ENCODE peak calls at places on chromosomes 2 and 18, in eight cellular contexts. One of them, this sample, is unnamed.

GRCh38 chr18:79988925-79989361 is 580 bp upstream of the TXNL4A start:
- DNase-seq in fibroblast of mammary gland: peak; percentile 55
- DNase-seq in breast epithelium: peak; percentile 57
- DNase-seq in RWPE1: no peak
- DNase-seq in cardiac fibroblast: peak; percentile 49
- DNase-seq in K562: no peak
- DNase-seq in thoracic aorta: no peak
- DNase-seq in CD8-positive, alpha-beta T cell: no peak
- DNase-seq in this sample: no peak

GRCh38 chr2:58665156-58665553 is 424.0 kb upstream of the FANCL start:
- DNase-seq in fibroblast of mammary gland: no peak
- DNase-seq in breast epithelium: no peak
- DNase-seq in RWPE1: no peak
- DNase-seq in cardiac fibroblast: no peak
- DNase-seq in K562: no peak
- DNase-seq in thoracic aorta: no peak
- DNase-seq in CD8-positive, alpha-beta T cell: no peak
- DNase-seq in this sample: no peak

GRCh38 chr2:37655442-37655841 is 16.0 kb downstream of the CDC42EP3 start:
- DNase-seq in fibroblast of mammary gland: no peak
- DNase-seq in breast epithelium: no peak
- DNase-seq in RWPE1: no peak
- DNase-seq in cardiac fibroblast: no peak
- DNase-seq in K562: no peak
- DNase-seq in thoracic aorta: no peak
- DNase-seq in CD8-positive, alpha-beta T cell: no peak
- DNase-seq in this sample: no peak

GRCh38 chr2:236606023-236606422 is 36.4 kb downstream of the ACKR3 start:
- DNase-seq in fibroblast of mammary gland: no peak
- DNase-seq in breast epithelium: no peak
- DNase-seq in RWPE1: no peak
- DNase-seq in cardiac fibroblast: no peak
- DNase-seq in K562: no peak
- DNase-seq in thoracic aorta: no peak
- DNase-seq in CD8-positive, alpha-beta T cell: no peak
- DNase-seq in this sample: no peak

GRCh38 chr2:238492905-238493304 is 66.2 kb downstream of the ASB1 start:
- DNase-seq in fibroblast of mammary gland: no peak
- DNase-seq in breast epithelium: no peak
- DNase-seq in RWPE1: no peak
- DNase-seq in cardiac fibroblast: no peak
- DNase-seq in K562: no peak
- DNase-seq in thoracic aorta: no peak
- DNase-seq in CD8-positive, alpha-beta T cell: no peak
- DNase-seq in this sample: no peak

GRCh38 chr2:236871500-236872001 is 214.1 kb upstream of the COPS8 start:
- DNase-seq in fibroblast of mammary gland: peak; percentile 99
- DNase-seq in breast epithelium: peak; percentile 54
- DNase-seq in RWPE1: peak; percentile 86
- DNase-seq in cardiac fibroblast: peak; percentile 94
- DNase-seq in K562: no peak
- DNase-seq in thoracic aorta: no peak
- DNase-seq in CD8-positive, alpha-beta T cell: no peak
- DNase-seq in this sample: no peak

GRCh38 chr2:160838691-160839090 is 321.5 kb upstream of the TANK start:
- DNase-seq in fibroblast of mammary gland: no peak
- DNase-seq in breast epithelium: no peak
- DNase-seq in RWPE1: no peak
- DNase-seq in cardiac fibroblast: no peak
- DNase-seq in K562: no peak
- DNase-seq in thoracic aorta: no peak
- DNase-seq in CD8-positive, alpha-beta T cell: no peak
- DNase-seq in this sample: no peak

GRCh38 chr2:241719093-241719492 is 15.3 kb upstream of the D2HGDH start:
- DNase-seq in fibroblast of mammary gland: no peak
- DNase-seq in breast epithelium: no peak
- DNase-seq in RWPE1: no peak
- DNase-seq in cardiac fibroblast: no peak
- DNase-seq in K562: no peak
- DNase-seq in thoracic aorta: no peak
- DNase-seq in CD8-positive, alpha-beta T cell: no peak
- DNase-seq in this sample: no peak

GRCh38 chr2:6602471-6602870 is 263.2 kb downstream of the CMPK2 start:
- DNase-seq in fibroblast of mammary gland: no peak
- DNase-seq in breast epithelium: no peak
- DNase-seq in RWPE1: no peak
- DNase-seq in cardiac fibroblast: no peak
- DNase-seq in K562: no peak
- DNase-seq in thoracic aorta: no peak
- DNase-seq in CD8-positive, alpha-beta T cell: no peak
- DNase-seq in this sample: no peak

GRCh38 chr2:188811522-188811921 is 162.7 kb upstream of the COL3A1 start:
- DNase-seq in fibroblast of mammary gland: peak; percentile 89
- DNase-seq in breast epithelium: no peak
- DNase-seq in RWPE1: peak; percentile 3
- DNase-seq in cardiac fibroblast: peak; percentile 81
- DNase-seq in K562: no peak
- DNase-seq in thoracic aorta: no peak
- DNase-seq in CD8-positive, alpha-beta T cell: no peak
- DNase-seq in this sample: no peak

GRCh38 chr2:190412971-190413370 is 4.8 kb downstream of the MFSD6 start:
- DNase-seq in fibroblast of mammary gland: no peak
- DNase-seq in breast epithelium: no peak
- DNase-seq in RWPE1: no peak
- DNase-seq in cardiac fibroblast: no peak
- DNase-seq in K562: no peak
- DNase-seq in thoracic aorta: no peak
- DNase-seq in CD8-positive, alpha-beta T cell: no peak
- DNase-seq in this sample: no peak

GRCh38 chr2:224444011-224444410 is 42.1 kb upstream of the FAM124B start:
- DNase-seq in fibroblast of mammary gland: no peak
- DNase-seq in breast epithelium: no peak
- DNase-seq in RWPE1: no peak
- DNase-seq in cardiac fibroblast: no peak
- DNase-seq in K562: no peak
- DNase-seq in thoracic aorta: no peak
- DNase-seq in CD8-positive, alpha-beta T cell: no peak
- DNase-seq in this sample: no peak

GRCh38 chr2:79982445-79982844 is 322.1 kb downstream of the LRRTM1 start:
- DNase-seq in fibroblast of mammary gland: no peak
- DNase-seq in breast epithelium: no peak
- DNase-seq in RWPE1: peak; percentile 5
- DNase-seq in cardiac fibroblast: no peak
- DNase-seq in K562: peak; percentile 33
- DNase-seq in thoracic aorta: no peak
- DNase-seq in CD8-positive, alpha-beta T cell: no peak
- DNase-seq in this sample: no peak

GRCh38 chr2:112840068-112840445 is 3.5 kb upstream of the IL1B start:
- DNase-seq in fibroblast of mammary gland: no peak
- DNase-seq in breast epithelium: no peak
- DNase-seq in RWPE1: no peak
- DNase-seq in cardiac fibroblast: no peak
- DNase-seq in K562: no peak
- DNase-seq in thoracic aorta: no peak
- DNase-seq in CD8-positive, alpha-beta T cell: no peak
- DNase-seq in this sample: no peak

GRCh38 chr2:241010531-241011295 is 12.3 kb downstream of the SNED1 start:
- DNase-seq in fibroblast of mammary gland: no peak
- DNase-seq in breast epithelium: peak; percentile 15
- DNase-seq in RWPE1: no peak
- DNase-seq in cardiac fibroblast: no peak
- DNase-seq in K562: no peak
- DNase-seq in thoracic aorta: no peak
- DNase-seq in CD8-positive, alpha-beta T cell: no peak
- DNase-seq in this sample: no peak

GRCh38 chr2:85536479-85536878 is 2.5 kb upstream of the MAT2A start:
- DNase-seq in fibroblast of mammary gland: peak; percentile 86
- DNase-seq in breast epithelium: no peak
- DNase-seq in RWPE1: peak; percentile 37
- DNase-seq in cardiac fibroblast: peak; percentile 74
- DNase-seq in K562: no peak
- DNase-seq in thoracic aorta: no peak
- DNase-seq in CD8-positive, alpha-beta T cell: no peak
- DNase-seq in this sample: no peak

GRCh38 chr2:107717666-107718065 is 109.0 kb upstream of the RGPD4 start:
- DNase-seq in fibroblast of mammary gland: no peak
- DNase-seq in breast epithelium: no peak
- DNase-seq in RWPE1: no peak
- DNase-seq in cardiac fibroblast: no peak
- DNase-seq in K562: no peak
- DNase-seq in thoracic aorta: no peak
- DNase-seq in CD8-positive, alpha-beta T cell: no peak
- DNase-seq in this sample: no peak

GRCh38 chr2:53018830-53019425 is 748.7 kb upstream of the CHAC2 start:
- DNase-seq in fibroblast of mammary gland: peak; percentile 20
- DNase-seq in breast epithelium: no peak
- DNase-seq in RWPE1: peak; percentile 9
- DNase-seq in cardiac fibroblast: peak; percentile 30
- DNase-seq in K562: no peak
- DNase-seq in thoracic aorta: no peak
- DNase-seq in CD8-positive, alpha-beta T cell: no peak
- DNase-seq in this sample: no peak

GRCh38 chr18:36856815-36857214 is 27.9 kb downstream of the KIAA1328 start:
- DNase-seq in fibroblast of mammary gland: no peak
- DNase-seq in breast epithelium: no peak
- DNase-seq in RWPE1: no peak
- DNase-seq in cardiac fibroblast: no peak
- DNase-seq in K562: no peak
- DNase-seq in thoracic aorta: no peak
- DNase-seq in CD8-positive, alpha-beta T cell: no peak
- DNase-seq in this sample: no peak

DNA sequence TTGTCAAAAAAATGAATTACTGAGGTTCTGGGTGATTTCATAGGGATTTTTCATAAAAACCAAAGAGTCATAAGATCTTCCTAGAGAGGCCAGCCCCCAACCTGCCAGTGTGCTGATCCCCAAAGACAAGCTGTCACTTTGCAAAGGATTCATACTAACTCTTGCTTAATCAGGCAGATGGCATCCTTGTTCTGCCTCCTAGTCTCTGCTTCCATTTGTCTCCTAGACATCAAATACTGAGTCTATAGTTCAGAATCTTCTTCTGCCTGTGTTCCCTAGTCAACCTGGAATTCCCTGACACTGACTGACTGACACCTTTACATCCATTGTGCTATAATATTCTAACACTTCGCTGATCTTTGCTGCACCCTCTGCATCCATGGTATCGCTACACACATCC is 84.9 kb downstream of the SLC8A1 start:
- DNase-seq in fibroblast of mammary gland: no peak
- DNase-seq in breast epithelium: no peak
- DNase-seq in RWPE1: no peak
- DNase-seq in cardiac fibroblast: no peak
- DNase-seq in K562: no peak
- DNase-seq in thoracic aorta: no peak
- DNase-seq in CD8-positive, alpha-beta T cell: no peak
- DNase-seq in this sample: no peak
- TF ChIP-seq CTCF in fibroblast of mammary gland: no peak
- TF ChIP-seq CTCF in breast epithelium: no peak
- TF ChIP-seq CTCF in RWPE1: no peak
- TF ChIP-seq CTCF in cardiac fibroblast: no peak
- TF ChIP-seq CTCF in K562: no peak
- TF ChIP-seq CTCF in thoracic aorta: no peak
- TF ChIP-seq CTCF in CD8-positive, alpha-beta T cell: no peak
- TF ChIP-seq CTCF in this sample: no peak

GRCh38 chr2:51997571-51997970 is 965.6 kb upstream of the NRXN1 start:
- DNase-seq in fibroblast of mammary gland: peak; percentile 22
- DNase-seq in breast epithelium: no peak
- DNase-seq in RWPE1: no peak
- DNase-seq in cardiac fibroblast: no peak
- DNase-seq in K562: no peak
- DNase-seq in thoracic aorta: no peak
- DNase-seq in CD8-positive, alpha-beta T cell: no peak
- DNase-seq in this sample: no peak
- TF ChIP-seq CTCF in fibroblast of mammary gland: peak; percentile 1
- TF ChIP-seq CTCF in breast epithelium: no peak
- TF ChIP-seq CTCF in RWPE1: peak; percentile 7
- TF ChIP-seq CTCF in cardiac fibroblast: no peak
- TF ChIP-seq CTCF in K562: no peak
- TF ChIP-seq CTCF in thoracic aorta: no peak
- TF ChIP-seq CTCF in CD8-positive, alpha-beta T cell: no peak
- TF ChIP-seq CTCF in this sample: no peak

DNA sequence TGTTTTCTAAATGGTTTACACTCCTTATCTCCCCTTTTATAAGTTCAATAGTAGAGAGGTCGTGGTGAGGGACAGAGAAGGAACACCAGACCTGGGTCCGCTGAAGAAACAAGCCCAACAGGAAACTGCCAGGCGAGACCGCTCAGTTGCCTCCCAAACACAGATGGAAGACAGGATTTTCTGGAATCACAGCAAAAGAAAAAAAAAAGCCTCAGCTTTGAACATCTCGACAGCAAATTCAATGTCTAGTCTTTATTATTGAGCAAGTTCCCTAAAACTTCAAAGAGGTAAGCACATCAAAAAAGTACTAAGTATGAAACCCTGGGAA is 33.5 kb upstream of the GNAL start:
- DNase-seq in fibroblast of mammary gland: no peak
- DNase-seq in breast epithelium: no peak
- DNase-seq in RWPE1: no peak
- DNase-seq in cardiac fibroblast: no peak
- DNase-seq in K562: no peak
- DNase-seq in thoracic aorta: no peak
- DNase-seq in CD8-positive, alpha-beta T cell: no peak
- DNase-seq in this sample: no peak
- TF ChIP-seq CTCF in fibroblast of mammary gland: no peak
- TF ChIP-seq CTCF in breast epithelium: no peak
- TF ChIP-seq CTCF in RWPE1: no peak
- TF ChIP-seq CTCF in cardiac fibroblast: no peak
- TF ChIP-seq CTCF in K562: no peak
- TF ChIP-seq CTCF in thoracic aorta: no peak
- TF ChIP-seq CTCF in CD8-positive, alpha-beta T cell: no peak
- TF ChIP-seq CTCF in this sample: no peak

GRCh38 chr2:213152888-213153287 is 1.5 kb upstream of the IKZF2 start:
- DNase-seq in fibroblast of mammary gland: no peak
- DNase-seq in breast epithelium: no peak
- DNase-seq in RWPE1: no peak
- DNase-seq in cardiac fibroblast: no peak
- DNase-seq in K562: no peak
- DNase-seq in thoracic aorta: no peak
- DNase-seq in CD8-positive, alpha-beta T cell: no peak
- DNase-seq in this sample: no peak

GRCh38 chr2:213149949-213150314 is 1.5 kb downstream of the IKZF2 start:
- DNase-seq in fibroblast of mammary gland: no peak
- DNase-seq in breast epithelium: no peak
- DNase-seq in RWPE1: no peak
- DNase-seq in cardiac fibroblast: no peak
- DNase-seq in K562: no peak
- DNase-seq in thoracic aorta: no peak
- DNase-seq in CD8-positive, alpha-beta T cell: no peak
- DNase-seq in this sample: no peak

GRCh38 chr2:213152065-213152794 is 818 bp upstream of the IKZF2 start:
- DNase-seq in fibroblast of mammary gland: peak; percentile 59
- DNase-seq in breast epithelium: peak; percentile 52
- DNase-seq in RWPE1: peak; percentile 58
- DNase-seq in cardiac fibroblast: peak; percentile 87
- DNase-seq in K562: peak; percentile 36
- DNase-seq in thoracic aorta: peak; percentile 7
- DNase-seq in CD8-positive, alpha-beta T cell: no peak
- DNase-seq in this sample: peak; percentile 32

GRCh38 chr2:213150315-213150951 is 979 bp downstream of the IKZF2 start:
- DNase-seq in fibroblast of mammary gland: peak; percentile 20
- DNase-seq in breast epithelium: no peak
- DNase-seq in RWPE1: peak; percentile 35
- DNase-seq in cardiac fibroblast: peak; percentile 35
- DNase-seq in K562: no peak
- DNase-seq in thoracic aorta: no peak
- DNase-seq in CD8-positive, alpha-beta T cell: no peak
- DNase-seq in this sample: no peak

GRCh38 chr2:213151437-213152064 is at the start of gene IKZF2:
- DNase-seq in fibroblast of mammary gland: peak; percentile 87
- DNase-seq in breast epithelium: peak; percentile 66
- DNase-seq in RWPE1: peak; percentile 75
- DNase-seq in cardiac fibroblast: peak; percentile 95
- DNase-seq in K562: peak; percentile 66
- DNase-seq in thoracic aorta: peak; percentile 33
- DNase-seq in CD8-positive, alpha-beta T cell: peak; percentile 35
- DNase-seq in this sample: peak; percentile 29
- TF ChIP-seq CTCF in fibroblast of mammary gland: no peak
- TF ChIP-seq CTCF in breast epithelium: no peak
- TF ChIP-seq CTCF in RWPE1: no peak
- TF ChIP-seq CTCF in cardiac fibroblast: no peak
- TF ChIP-seq CTCF in K562: no peak
- TF ChIP-seq CTCF in thoracic aorta: no peak
- TF ChIP-seq CTCF in CD8-positive, alpha-beta T cell: no peak
- TF ChIP-seq CTCF in this sample: no peak